ENCODE peak calls at places on chromosomes 3 and 15, in seven cellular contexts. W is right cardiac atrium, X is suprapubic skin, Q is mammary epithelial cell, P is IMR-90, H is SJSA1, J is astrocyte. S is an unnamed sample.

GRCh38 chr3:48129921-48130320 is 58.3 kb downstream of the CDC25A start:
- DNase-seq in W (no peak), H (no peak), P (peak; percentile 81), J (peak; percentile 71), X (no peak), Q (no peak), S (no peak)

GRCh38 chr15:45115312-45115820 is 1.2 kb downstream of the DUOXA2 start:
- DNase-seq in P (no peak), X (no peak), J (no peak), W (peak; percentile 15), Q (no peak), H (no peak), S (no peak)

GRCh38 chr3:53350652-53351051 is 3.3 kb upstream of the DCP1A start:
- DNase-seq in P (peak; percentile 18), X (no peak), H (no peak), Q (no peak), J (no peak), W (no peak), S (peak; percentile 52)

GRCh38 chr3:185988816-185989175 is 51.0 kb upstream of the TRA2B start:
- DNase-seq in P (peak; percentile 23), W (no peak), J (no peak), Q (no peak), H (no peak), X (no peak), S (no peak)

GRCh38 chr3:65170357-65171090 is 482.7 kb upstream of the ADAMTS9 start:
- DNase-seq in W (peak; percentile 91), H (peak; percentile 39), Q (peak; percentile 82), X (peak; percentile 89), P (peak; percentile 85), J (peak; percentile 97), S (peak; percentile 69)

GRCh38 chr3:115363071-115363470 is 216.0 kb upstream of the ZBTB20 start:
- DNase-seq in J (peak; percentile 44), P (peak; percentile 41), X (no peak), W (no peak), H (no peak), Q (peak; percentile 36), S (no peak)

GRCh38 chr3:55620361-55621025 is 133.4 kb upstream of the WNT5A start:
- DNase-seq in W (no peak), J (peak; percentile 84), X (no peak), P (peak; percentile 87), Q (peak; percentile 41), H (peak; percentile 62), S (no peak)

GRCh38 chr15:96551196-96551595 is 220.7 kb downstream of the NR2F2 start:
- DNase-seq in X (no peak), H (no peak), J (no peak), P (no peak), Q (no peak), W (no peak), S (no peak)

GRCh38 chr3:34146596-34146995 is 348.2 kb downstream of the PDCD6IP start:
- DNase-seq in J (no peak), P (no peak), H (no peak), Q (no peak), W (no peak), X (no peak), S (no peak)

GRCh38 chr15:82832601-82833209 is 23.3 kb downstream of the WHAMM start:
- DNase-seq in J (peak; percentile 93), X (no peak), P (peak; percentile 93), H (peak; percentile 60), W (no peak), Q (peak; percentile 94), S (peak; percentile 77)

GRCh38 chr3:115068799-115069198 is 78.3 kb downstream of the ZBTB20 start:
- DNase-seq in Q (no peak), W (no peak), X (no peak), J (peak; percentile 16), P (no peak), H (no peak), S (no peak)

GRCh38 chr3:169760479-169760878 is 4.4 kb downstream of the TERC start:
- DNase-seq in P (peak; percentile 53), Q (peak; percentile 59), J (peak; percentile 26), W (no peak), X (no peak), H (no peak), S (no peak)

GRCh38 chr3:173411288-173412064 is 13.9 kb downstream of the NLGN1 start:
- DNase-seq in H (no peak), Q (peak; percentile 1), X (no peak), P (peak; percentile 51), W (no peak), J (peak; percentile 38), S (peak; percentile 48)

GRCh38 chr3:15769256-15769915 is 28.4 kb downstream of the ANKRD28 start:
- DNase-seq in P (no peak), H (no peak), W (no peak), Q (no peak), J (peak; percentile 50), X (no peak), S (no peak)

DNA sequence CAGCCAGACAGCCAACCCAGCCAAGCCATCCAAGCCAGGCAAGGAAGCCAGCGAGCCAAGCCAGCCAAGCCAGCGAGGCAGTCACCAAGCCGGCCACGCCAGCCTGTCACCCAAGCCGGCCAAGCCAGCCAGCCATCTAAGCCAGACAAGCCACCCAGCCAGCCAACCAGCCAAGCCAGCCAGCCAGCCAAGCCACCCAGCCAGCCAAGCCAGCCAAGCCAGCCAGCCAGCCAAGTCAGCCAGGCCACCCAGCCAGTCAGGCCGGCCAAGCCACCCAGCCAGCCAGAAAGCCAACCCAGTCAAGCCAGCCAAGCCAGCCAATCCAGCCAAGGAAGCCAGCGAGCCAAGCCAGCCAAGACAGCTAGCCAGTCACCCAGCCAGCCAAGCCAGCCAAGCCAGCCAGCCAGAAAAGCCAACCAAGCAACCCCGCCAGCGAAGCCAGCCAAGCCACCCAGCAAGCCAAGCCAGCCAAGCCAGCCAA is 201.2 kb downstream of the GOLGA6L6 start:
- DNase-seq in X (peak; percentile 89), J (no peak), P (peak; percentile 18), W (peak; percentile 89), H (peak; percentile 77), Q (peak; percentile 17), S (peak; percentile 44)
- H3K9me3 ChIP-seq in X (peaks cover 22% of the 10 kb centered on the region), J (peaks cover 32% of the 10 kb centered on the region), P (peaks cover 52% of the 10 kb centered on the region), W (no peaks in the 10 kb centered on the region), H (peaks cover 13% of the 10 kb centered on the region), Q (peaks cover 31% of the 10 kb centered on the region), S (peaks cover 21% of the 10 kb centered on the region)

DNA sequence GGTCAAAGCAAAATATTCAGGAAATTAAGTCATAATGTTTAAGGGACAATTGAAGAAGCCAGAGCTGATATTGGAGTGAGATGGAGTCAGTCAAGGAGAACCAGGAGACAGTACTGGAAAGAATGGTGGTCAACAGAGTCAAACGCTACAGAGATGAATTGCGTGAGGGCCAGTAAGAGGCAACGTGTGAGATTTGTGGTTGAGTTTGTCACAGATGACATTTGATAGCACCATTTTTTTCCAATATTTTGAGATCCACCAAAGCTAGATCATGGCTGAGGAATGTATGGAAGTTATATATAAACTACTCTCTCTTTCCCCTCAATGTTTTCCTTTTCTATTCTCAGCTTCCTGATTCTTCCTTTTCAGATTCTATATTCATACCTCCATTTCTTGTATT is 375.1 kb upstream of the ROBO2 start:
- DNase-seq in J (no peak), Q (no peak), P (peak; percentile 7), H (no peak), W (no peak), X (no peak), S (no peak)
- H3K9me3 ChIP-seq in J (no peaks in the 10 kb centered on the region), Q (peaks cover 3% of the 10 kb centered on the region), P (no peaks in the 10 kb centered on the region), H (no peaks in the 10 kb centered on the region), W (no peaks in the 10 kb centered on the region), X (no peaks in the 10 kb centered on the region), S (no peaks in the 10 kb centered on the region)

DNA sequence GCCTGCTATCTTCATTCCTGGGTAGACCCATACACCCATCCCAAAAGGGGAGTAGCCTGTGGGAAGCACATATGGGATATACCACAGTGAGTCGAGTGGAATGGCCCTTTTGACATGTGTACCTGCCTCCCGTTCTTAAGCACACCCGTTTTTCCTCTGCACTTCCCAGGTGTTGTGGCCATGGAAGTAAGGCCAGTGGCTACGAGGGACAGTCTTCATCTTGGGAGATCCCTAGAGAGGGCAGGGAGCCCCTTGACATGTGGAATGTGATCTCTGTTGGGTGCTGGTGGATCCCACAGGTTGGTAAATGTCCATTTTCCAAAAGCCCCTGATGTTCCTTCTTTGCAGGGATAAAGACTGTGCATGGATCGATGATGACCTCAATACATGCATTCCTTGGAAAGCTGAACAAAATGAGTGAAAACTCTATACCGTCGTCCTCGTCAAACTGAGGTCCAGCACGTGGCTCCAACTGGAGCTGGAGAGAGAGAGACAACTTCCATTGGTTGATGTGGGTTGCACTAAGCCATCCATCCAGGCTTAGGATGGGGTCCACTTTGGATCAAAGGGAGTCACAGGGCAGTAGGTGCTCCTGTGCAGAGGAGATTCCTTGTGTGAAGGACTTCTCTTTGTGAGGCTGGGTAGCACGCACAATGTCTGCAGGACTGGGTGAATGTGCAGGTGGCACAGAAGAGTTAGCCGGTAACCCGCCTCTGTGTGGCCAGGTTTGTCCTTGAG is 136.8 kb downstream of the SNRPN start:
- DNase-seq in X (no peak), Q (no peak), P (no peak), W (no peak), J (no peak), H (peak; percentile 16), S (no peak)
- H3K9me3 ChIP-seq in X (peaks cover 55% of the 10 kb centered on the region), Q (peaks cover 52% of the 10 kb centered on the region), P (peaks cover 52% of the 10 kb centered on the region), W (peaks cover 30% of the 10 kb centered on the region), J (peaks cover 17% of the 10 kb centered on the region), H (peaks cover 6% of the 10 kb centered on the region), S (no peaks in the 10 kb centered on the region)

GRCh38 chr15:31149987-31150386 is 48.5 kb upstream of the TRPM1 start:
- DNase-seq in Q (no peak), J (no peak), X (no peak), P (no peak), H (no peak), W (no peak), S (no peak)

GRCh38 chr15:31148622-31149505 is 47.3 kb upstream of the TRPM1 start:
- DNase-seq in P (no peak), W (no peak), J (no peak), X (peak; percentile 35), H (no peak), Q (no peak), S (no peak)

GRCh38 chr15:31153531-31153930 is 52.0 kb upstream of the TRPM1 start:
- DNase-seq in Q (peak; percentile 18), X (peak; percentile 36), W (no peak), H (no peak), P (no peak), J (no peak), S (no peak)

GRCh38 chr15:31150732-31151212 is 49.2 kb upstream of the TRPM1 start:
- DNase-seq in P (no peak), J (no peak), Q (peak; percentile 85), X (peak; percentile 62), H (no peak), W (no peak), S (no peak)

DNA sequence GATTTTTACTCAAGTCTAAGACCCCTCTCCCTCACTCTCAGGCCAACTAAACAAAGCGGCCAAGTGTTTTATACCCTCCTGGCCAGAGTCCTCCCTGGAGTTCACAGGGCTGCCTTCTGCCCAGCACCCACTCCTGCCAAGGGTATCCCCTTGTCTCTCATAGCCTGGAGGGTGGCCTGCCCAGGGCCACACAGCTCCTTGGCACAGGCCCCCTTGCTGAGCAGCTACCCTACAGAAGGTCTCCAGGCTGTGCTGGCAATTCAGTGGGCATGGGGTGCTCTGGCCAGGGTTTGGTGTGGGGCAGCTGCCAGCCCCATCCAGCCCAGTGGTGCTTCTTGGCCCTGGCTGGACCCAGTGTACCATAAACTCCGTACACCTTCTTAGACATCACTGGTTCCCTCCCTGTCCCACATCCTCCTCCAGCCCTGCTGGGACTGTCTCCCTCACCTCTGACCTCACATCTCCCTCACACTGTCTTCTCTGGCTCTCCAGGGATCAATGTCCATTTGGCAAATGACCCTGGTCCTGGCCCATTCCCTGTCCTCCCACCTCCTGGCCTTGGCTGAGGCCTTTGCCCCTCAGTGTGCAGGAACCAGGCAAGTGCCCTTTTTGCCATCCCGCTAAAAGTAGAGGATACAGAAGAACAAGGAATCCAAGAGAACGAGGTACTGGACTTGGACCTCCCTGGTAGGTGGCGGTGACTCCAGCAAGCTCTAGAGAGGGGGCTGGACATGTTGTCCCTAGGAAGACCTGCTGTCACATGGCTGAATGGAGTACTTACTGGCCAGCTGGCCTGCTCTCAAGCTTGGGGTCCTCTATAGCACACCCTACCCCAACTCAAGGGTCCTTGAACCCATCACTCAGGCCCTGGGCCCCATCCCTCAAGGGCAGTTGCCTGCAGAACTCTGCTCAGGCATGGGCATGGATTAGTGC is 50.0 kb upstream of the TRPM1 start:
- DNase-seq in P (no peak), H (no peak), J (no peak), W (no peak), Q (no peak), X (peak; percentile 48), S (no peak)
- H3K9me3 ChIP-seq in P (no peaks in the 10 kb centered on the region), H (no peaks in the 10 kb centered on the region), J (no peaks in the 10 kb centered on the region), W (no peaks in the 10 kb centered on the region), Q (no peaks in the 10 kb centered on the region), X (no peaks in the 10 kb centered on the region), S (no peaks in the 10 kb centered on the region)

S was measured in cardiac muscle cell.